ENCODE peak calls at places on chromosome X, in eight cellular contexts. X, C, G, U, P, H, A and Z are unnamed samples.

GRCh38 chrX:106897259-106897658 is 5.9 kb downstream of the RIPPLY1 start:
- DNase-seq in X (no peak), C (no peak), G (no peak), U (no peak), P (no peak), H (no peak), A (no peak), Z (no peak)

GRCh38 chrX:68868902-68869800 is 40.3 kb downstream of the EFNB1 start:
- DNase-seq in X (no peak), C (no peak), G (no peak), U (no peak), P (no peak), H (no peak), A (no peak), Z (no peak)

GRCh38 chrX:24494544-24495113 is 29.5 kb downstream of the PDK3 start:
- DNase-seq in X (peak; percentile 61), C (no peak), G (peak; percentile 80), U (no peak), P (no peak), H (peak; percentile 53), A (peak; percentile 15), Z (no peak)

GRCh38 chrX:17414057-17414658 is 39.2 kb downstream of the NHS start:
- DNase-seq in X (no peak), C (no peak), G (no peak), U (no peak), P (no peak), H (no peak), A (no peak), Z (no peak)

GRCh38 chrX:146854281-146854680 is 39.7 kb upstream of the CXorf51A start:
- DNase-seq in X (no peak), C (no peak), G (no peak), U (no peak), P (no peak), H (no peak), A (no peak), Z (no peak)

GRCh38 chrX:51002160-51002632 is 91.7 kb downstream of the BMP15 start:
- DNase-seq in X (no peak), C (no peak), G (no peak), U (peak; percentile 55), P (no peak), H (no peak), A (peak; percentile 96), Z (no peak)

GRCh38 chrX:134365923-134366322 is 94.0 kb upstream of the HPRT1 start:
- DNase-seq in X (no peak), C (no peak), G (no peak), U (no peak), P (no peak), H (no peak), A (no peak), Z (no peak)

GRCh38 chrX:97609938-97610337 is 726.2 kb downstream of the RPA4 start:
- DNase-seq in X (no peak), C (no peak), G (no peak), U (no peak), P (no peak), H (no peak), A (no peak), Z (no peak)

GRCh38 chrX:53074987-53075386 is 7.2 kb upstream of the TSPYL2 start:
- DNase-seq in X (peak; percentile 88), C (no peak), G (no peak), U (no peak), P (no peak), H (no peak), A (no peak), Z (no peak)

GRCh38 chrX:57266871-57267270 is 19.6 kb upstream of the FAAH2 start:
- DNase-seq in X (no peak), C (no peak), G (no peak), U (no peak), P (no peak), H (no peak), A (no peak), Z (no peak)

GRCh38 chrX:57453901-57454300 is 137.9 kb upstream of the ZXDB start:
- DNase-seq in X (peak; percentile 47), C (no peak), G (peak; percentile 65), U (no peak), P (no peak), H (no peak), A (peak; percentile 38), Z (peak; percentile 0)

GRCh38 chrX:150926791-150927190 is 28.3 kb upstream of the CD99L2 start:
- DNase-seq in X (no peak), C (no peak), G (no peak), U (no peak), P (no peak), H (no peak), A (no peak), Z (no peak)

GRCh38 chrX:119942831-119943184 is 743 bp downstream of the NKAP start:
- DNase-seq in X (no peak), C (no peak), G (no peak), U (no peak), P (no peak), H (no peak), A (peak; percentile 0), Z (no peak)

GRCh38 chrX:133726211-133726630 is 259.2 kb downstream of the GPC3 start:
- DNase-seq in X (no peak), C (no peak), G (peak; percentile 4), U (no peak), P (no peak), H (no peak), A (no peak), Z (no peak)

GRCh38 chrX:123083924-123084323 is 100.2 kb upstream of the GRIA3 start:
- DNase-seq in X (no peak), C (no peak), G (no peak), U (no peak), P (no peak), H (no peak), A (no peak), Z (no peak)

GRCh38 chrX:141176586-141177451 is at the start of gene LDOC1:
- DNase-seq in X (peak; percentile 90), C (peak; percentile 70), G (peak; percentile 29), U (peak; percentile 75), P (peak; percentile 30), H (peak; percentile 78), A (peak; percentile 75), Z (peak; percentile 49)

GRCh38 chrX:41045960-41046567 is 39.2 kb upstream of the USP9X start:
- DNase-seq in X (peak; percentile 60), C (no peak), G (peak; percentile 9), U (no peak), P (no peak), H (no peak), A (peak; percentile 10), Z (no peak)

GRCh38 chrX:103330601-103331397 is 760 bp downstream of the TCEAL7 start:
- DNase-seq in X (peak; percentile 81), C (no peak), G (peak; percentile 10), U (no peak), P (no peak), H (no peak), A (no peak), Z (no peak)

GRCh38 chrX:11558972-11559371 is 106.7 kb downstream of the ARHGAP6 start:
- DNase-seq in X (no peak), C (peak; percentile 10), G (peak; percentile 20), U (no peak), P (no peak), H (no peak), A (peak; percentile 59), Z (peak; percentile 0)

GRCh38 chrX:86133761-86134160 is 14.5 kb upstream of the DACH2 start:
- DNase-seq in X (no peak), C (no peak), G (peak; percentile 23), U (no peak), P (no peak), H (no peak), A (peak; percentile 30), Z (no peak)

GRCh38 chrX:150163181-150163930 is 199.8 kb upstream of the MAMLD1 start:
- DNase-seq in X (peak; percentile 37), C (no peak), G (no peak), U (no peak), P (no peak), H (no peak), A (no peak), Z (no peak)

GRCh38 chrX:27964432-27964831 is 16.8 kb downstream of the DCAF8L1 start:
- DNase-seq in X (no peak), C (no peak), G (peak; percentile 0), U (no peak), P (no peak), H (no peak), A (no peak), Z (no peak)

GRCh38 chrX:100642296-100642695 is 1.7 kb upstream of the SRPX2 start:
- DNase-seq in X (no peak), C (no peak), G (no peak), U (no peak), P (no peak), H (no peak), A (no peak), Z (no peak)

GRCh38 chrX:118497180-118497814 is 1.7 kb downstream of the DOCK11 start:
- DNase-seq in X (no peak), C (peak; percentile 4), G (no peak), U (no peak), P (no peak), H (no peak), A (no peak), Z (no peak)

GRCh38 chrX:20521245-20521644 is 254.5 kb upstream of the RPS6KA3 start:
- DNase-seq in X (no peak), C (no peak), G (no peak), U (peak; percentile 30), P (no peak), H (no peak), A (no peak), Z (no peak)

GRCh38 chrX:153334654-153335295 is 822 bp downstream of the ZNF275 start:
- DNase-seq in X (no peak), C (no peak), G (no peak), U (no peak), P (no peak), H (no peak), A (no peak), Z (no peak)

GRCh38 chrX:123975180-123975579 is 13.7 kb downstream of the STAG2 start:
- DNase-seq in X (no peak), C (no peak), G (peak; percentile 43), U (no peak), P (no peak), H (no peak), A (no peak), Z (no peak)

GRCh38 chrX:46831620-46832327 is 5.1 kb upstream of the RP2 start:
- DNase-seq in X (no peak), C (no peak), G (no peak), U (no peak), P (no peak), H (no peak), A (no peak), Z (no peak)

GRCh38 chrX:78950157-78950556 is 5.0 kb downstream of the P2RY10 start:
- DNase-seq in X (no peak), C (no peak), G (no peak), U (no peak), P (no peak), H (no peak), A (no peak), Z (no peak)

GRCh38 chrX:121581885-121582284 is 534.5 kb downstream of the GLUD2 start:
- DNase-seq in X (peak; percentile 33), C (no peak), G (no peak), U (no peak), P (no peak), H (no peak), A (peak; percentile 20), Z (no peak)

GRCh38 chrX:103656623-103657022 is 27.8 kb downstream of the TCEAL1 start:
- DNase-seq in X (no peak), C (no peak), G (peak; percentile 59), U (no peak), P (no peak), H (no peak), A (peak; percentile 58), Z (no peak)

GRCh38 chrX:54640721-54641120 is 110.7 kb downstream of the GNL3L start:
- DNase-seq in X (no peak), C (no peak), G (no peak), U (no peak), P (no peak), H (no peak), A (no peak), Z (no peak)